ENCODE peak calls at places on chromosome 7, in seven cellular contexts. R is GM12878, K is foreskin fibroblast, B is lower lobe of right lung, C is progenitor cell of endocrine pancreas, J is brain microvascular endothelial cell, N is chondrocyte. E is an unnamed sample.

GRCh38 chr7:44309271-44310091 is 15.9 kb downstream of the CAMK2B start:
- DNase-seq in R (no peak), B (peak; percentile 67), C (peak; percentile 55), J (no peak), K (peak; percentile 84), N (no peak), E (peak; percentile 85)

GRCh38 chr7:11667071-11667809 is 164.8 kb downstream of the THSD7A start:
- DNase-seq in B (no peak), R (no peak), J (no peak), C (no peak), N (no peak), K (no peak), E (no peak)

GRCh38 chr7:22499044-22499443 is 944 bp downstream of the STEAP1B start:
- DNase-seq in N (no peak), C (no peak), B (no peak), K (peak; percentile 45), R (no peak), J (peak; percentile 18), E (no peak)

GRCh38 chr7:103718482-103719415 is 270.7 kb downstream of the RELN start:
- DNase-seq in R (no peak), C (no peak), N (no peak), B (no peak), K (no peak), J (no peak), E (no peak)

GRCh38 chr7:12244129-12244528 is 33.0 kb downstream of the TMEM106B start:
- DNase-seq in C (no peak), J (peak; percentile 13), K (peak; percentile 37), B (peak; percentile 42), N (no peak), R (no peak), E (no peak)

GRCh38 chr7:28418311-28418710 is 6.0 kb downstream of the CREB5 start:
- DNase-seq in J (no peak), K (peak; percentile 18), N (no peak), R (no peak), B (no peak), C (no peak), E (no peak)

GRCh38 chr7:43850348-43851116 is 18.8 kb downstream of the MRPS24 start:
- DNase-seq in K (no peak), B (no peak), C (no peak), N (no peak), R (peak; percentile 45), J (no peak), E (no peak)

GRCh38 chr7:121071132-121071531 is 82.6 kb downstream of the CPED1 start:
- DNase-seq in R (no peak), B (no peak), C (no peak), J (no peak), N (no peak), K (no peak), E (no peak)

GRCh38 chr7:66576646-66577045 is 52.0 kb upstream of the KCTD7 start:
- DNase-seq in B (no peak), R (no peak), J (no peak), N (no peak), K (no peak), C (no peak), E (no peak)

GRCh38 chr7:88546808-88547207 is 212.7 kb upstream of the ZNF804B start:
- DNase-seq in J (peak; percentile 16), B (no peak), R (peak; percentile 20), K (peak; percentile 48), C (no peak), N (no peak), E (no peak)

GRCh38 chr7:152872061-152872744 is 112.7 kb downstream of the ACTR3B start:
- DNase-seq in J (no peak), B (no peak), K (no peak), R (no peak), N (no peak), C (no peak), E (no peak)

GRCh38 chr7:116834815-116835533 is 27.4 kb upstream of the CAPZA2 start:
- DNase-seq in J (peak; percentile 38), K (peak; percentile 50), R (no peak), C (no peak), N (no peak), B (no peak), E (no peak)

GRCh38 chr7:81256991-81257390 is 338.1 kb upstream of the SEMA3C start:
- DNase-seq in N (no peak), J (no peak), B (no peak), K (peak; percentile 24), R (no peak), C (no peak), E (no peak)

GRCh38 chr7:130432886-130433285 is 7.9 kb downstream of the CEP41 start:
- DNase-seq in R (no peak), C (no peak), B (no peak), K (peak; percentile 75), J (peak; percentile 34), N (no peak), E (no peak)

GRCh38 chr7:74083117-74083876 is at the start of gene LIMK1:
- DNase-seq in R (no peak), K (peak; percentile 89), C (peak; percentile 76), N (no peak), J (peak; percentile 47), B (peak; percentile 87), E (peak; percentile 93)

GRCh38 chr7:114085592-114086490 is 167.0 kb upstream of the PPP1R3A start:
- DNase-seq in C (peak; percentile 67), K (peak; percentile 97), R (no peak), N (peak; percentile 96), B (peak; percentile 82), J (peak; percentile 81), E (peak; percentile 94)

GRCh38 chr7:135236727-135237126 is 3.1 kb downstream of the STRA8 start:
- DNase-seq in J (no peak), K (no peak), R (peak; percentile 53), N (no peak), B (no peak), C (no peak), E (no peak)

GRCh38 chr7:111089822-111090426 is 1.0 kb upstream of the LRRN3 start:
- DNase-seq in N (no peak), B (no peak), R (no peak), C (no peak), K (peak; percentile 65), J (peak; percentile 13), E (no peak)

GRCh38 chr7:122487131-122487530 is 182.6 kb upstream of the FEZF1 start:
- DNase-seq in C (no peak), K (no peak), B (no peak), N (no peak), J (peak; percentile 51), R (no peak), E (no peak)

GRCh38 chr7:4797858-4798705 is 22.7 kb downstream of the AP5Z1 start:
- DNase-seq in N (no peak), B (peak; percentile 74), J (no peak), K (peak; percentile 73), R (no peak), C (peak; percentile 58), E (no peak)

GRCh38 chr7:152180587-152180986 is 155.1 kb downstream of the GALNT11 start:
- DNase-seq in R (no peak), C (no peak), K (no peak), J (no peak), B (no peak), N (no peak), E (no peak)

GRCh38 chr7:32285698-32286097 is 204.5 kb downstream of the LSM5 start:
- DNase-seq in B (no peak), K (no peak), N (no peak), R (no peak), C (no peak), J (no peak), E (no peak)

GRCh38 chr7:132557489-132558044 is 18.7 kb downstream of the PLXNA4 start:
- DNase-seq in B (no peak), C (no peak), N (no peak), R (no peak), J (no peak), K (no peak), E (no peak)

GRCh38 chr7:30848121-30848855 is 63.4 kb upstream of the AQP1 start:
- DNase-seq in R (no peak), C (no peak), K (no peak), B (no peak), J (no peak), N (no peak), E (no peak)

GRCh38 chr7:127251458-127252379 is 1.0 kb downstream of the GRM8 start:
- DNase-seq in R (no peak), K (peak; percentile 21), B (no peak), C (no peak), N (no peak), J (no peak), E (no peak)

GRCh38 chr7:153066711-153067110 is 307.2 kb downstream of the ACTR3B start:
- DNase-seq in R (no peak), J (no peak), B (no peak), K (no peak), N (no peak), C (no peak), E (no peak)

GRCh38 chr7:1403844-1404404 is 55.3 kb downstream of the MICALL2 start:
- DNase-seq in J (peak; percentile 46), N (no peak), B (no peak), R (no peak), C (no peak), K (peak; percentile 73), E (no peak)
- TF ChIP-seq CTCF in J (peak; percentile 53), N (peak; percentile 53), B (no peak), R (no peak), C (no peak), K (no peak), E (peak; percentile 35)

DNA sequence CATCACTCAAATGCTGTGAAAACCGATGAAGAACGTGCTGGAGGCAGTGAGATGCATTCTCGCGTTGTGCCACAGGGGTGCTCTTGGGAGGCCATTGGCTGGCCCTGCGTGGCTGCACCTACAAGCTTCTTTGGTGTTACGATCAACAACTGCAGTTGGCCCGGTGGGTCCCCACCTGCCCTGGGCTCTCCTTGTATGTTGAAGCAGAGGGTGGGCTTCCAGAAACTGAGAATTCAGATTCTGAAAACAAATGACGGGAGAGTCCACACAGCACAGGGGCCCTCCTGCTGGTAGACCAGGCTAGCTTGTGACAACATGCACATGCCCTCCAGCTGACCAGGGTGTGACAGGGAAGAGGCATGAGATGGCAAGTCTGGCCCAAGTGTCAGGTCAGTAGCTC is 23.7 kb upstream of the DDC start:
- DNase-seq in R (no peak), C (no peak), K (peak; percentile 34), N (no peak), J (no peak), B (no peak), E (peak; percentile 59)
- TF ChIP-seq CTCF in R (no peak), C (peak; percentile 22), K (no peak), N (peak; percentile 10), J (peak; percentile 57), B (no peak), E (no peak)

GRCh38 chr7:158227258-158227657 is 360.4 kb downstream of the PTPRN2 start:
- DNase-seq in B (no peak), N (no peak), K (no peak), J (no peak), C (no peak), R (no peak), E (no peak)

GRCh38 chr7:158229945-158230344 is 357.7 kb downstream of the PTPRN2 start:
- DNase-seq in B (no peak), K (no peak), R (no peak), C (no peak), J (no peak), N (no peak), E (no peak)

GRCh38 chr7:158228131-158228530 is 359.5 kb downstream of the PTPRN2 start:
- DNase-seq in J (no peak), C (no peak), B (no peak), R (no peak), K (no peak), N (no peak), E (no peak)

GRCh38 chr7:158228986-158229385 is 358.6 kb downstream of the PTPRN2 start:
- DNase-seq in C (no peak), K (no peak), N (peak; percentile 48), J (no peak), B (no peak), R (no peak), E (no peak)
- TF ChIP-seq CTCF in C (peak; percentile 41), K (no peak), N (no peak), J (no peak), B (no peak), R (no peak), E (no peak)

GRCh38 chr7:141674702-141675101 is 27.3 kb downstream of the DENND11 start:
- DNase-seq in C (no peak), R (no peak), B (no peak), N (no peak), K (no peak), J (no peak), E (no peak)
- TF ChIP-seq CTCF in C (peak; percentile 47), R (peak; percentile 23), B (peak; percentile 37), N (peak; percentile 49), K (peak; percentile 6), J (peak; percentile 78), E (peak; percentile 28)